ENCODE peak calls at places on chromosomes 3 and 15, in six cellular contexts. Z, Y, D, Q, K and G are unnamed samples.

GRCh38 chr15:94555842-94556516 is 324.6 kb downstream of the MCTP2 start:
- DNase-seq in Y (no peak), D (no peak), K (no peak), Q (no peak), Z (no peak), G (no peak)

GRCh38 chr3:105417538-105418289 is 51.0 kb downstream of the ALCAM start:
- DNase-seq in Y (no peak), D (no peak), Q (no peak), Z (no peak), K (no peak), G (no peak)

GRCh38 chr3:3782469-3782868 is 16.8 kb upstream of the LRRN1 start:
- DNase-seq in Z (no peak), K (no peak), Y (no peak), D (no peak), Q (no peak), G (no peak)

GRCh38 chr3:58102976-58103447 is 94.8 kb downstream of the FLNB start:
- DNase-seq in Q (no peak), Y (no peak), Z (no peak), D (peak; percentile 82), K (no peak), G (no peak)

GRCh38 chr15:31197497-31198414 is 96.2 kb upstream of the TRPM1 start:
- DNase-seq in Q (peak; percentile 60), Y (peak; percentile 47), Z (peak; percentile 59), D (peak; percentile 33), K (peak; percentile 84), G (no peak)

GRCh38 chr3:187360523-187361060 is 7.6 kb upstream of the RTP4 start:
- DNase-seq in K (no peak), D (no peak), Z (no peak), Y (no peak), Q (no peak), G (no peak)

GRCh38 chr15:77187751-77188464 is 117.0 kb upstream of the TSPAN3 start:
- DNase-seq in K (no peak), Q (no peak), Z (peak; percentile 20), Y (peak; percentile 73), D (no peak), G (peak; percentile 38)

GRCh38 chr3:114299421-114299820 is 5.6 kb downstream of the TIGIT start:
- DNase-seq in Y (no peak), D (peak; percentile 40), Z (peak; percentile 6), Q (peak; percentile 57), K (no peak), G (no peak)

GRCh38 chr3:143283432-143284128 is 164.0 kb downstream of the CHST2 start:
- DNase-seq in Y (no peak), K (no peak), Z (peak; percentile 97), D (no peak), Q (no peak), G (no peak)

GRCh38 chr3:15405448-15406050 is 21.8 kb downstream of the METTL6 start:
- DNase-seq in K (no peak), Z (peak; percentile 76), Y (no peak), Q (peak; percentile 51), D (peak; percentile 40), G (peak; percentile 22)
- TF ChIP-seq GABPA in K (no peak), Z (no peak), Y (no peak), Q (no peak), D (no peak), G (no peak)

GRCh38 chr3:50509715-50510114 is 6.3 kb upstream of the CACNA2D2 start:
- DNase-seq in Y (no peak), K (no peak), Q (no peak), D (no peak), Z (no peak), G (no peak)
- TF ChIP-seq CTCF in Y (no peak), K (peak; percentile 27), Q (no peak), D (no peak), Z (no peak), G (no peak)

GRCh38 chr3:177968891-177969290 is 567.3 kb upstream of the KCNMB2 start:
- DNase-seq in Y (no peak), Z (no peak), K (no peak), D (no peak), Q (no peak), G (no peak)
- TF ChIP-seq GABPA in Y (no peak), Z (no peak), K (no peak), D (no peak), Q (no peak), G (no peak)

GRCh38 chr3:9934235-9934621 is 594 bp downstream of the CRELD1 start:
- DNase-seq in D (no peak), Z (peak; percentile 66), K (no peak), Y (no peak), Q (peak; percentile 62), G (peak; percentile 40)
- TF ChIP-seq CTCF in D (no peak), Z (peak; percentile 50), K (peak; percentile 18), Y (peak; percentile 32), Q (peak; percentile 40), G (no peak)

GRCh38 chr15:59764775-59765174 is 75.7 kb upstream of the BNIP2 start:
- DNase-seq in K (no peak), Z (peak; percentile 10), D (no peak), Q (no peak), Y (no peak), G (no peak)
- TF ChIP-seq GABPA in K (no peak), Z (no peak), D (no peak), Q (no peak), Y (no peak), G (no peak)

GRCh38 chr3:137695351-137695750 is 68.8 kb upstream of the SOX14 start:
- DNase-seq in K (no peak), Z (no peak), D (no peak), Y (no peak), Q (no peak), G (no peak)

GRCh38 chr3:137687181-137687880 is 76.8 kb upstream of the SOX14 start:
- DNase-seq in Z (no peak), D (no peak), Q (peak; percentile 38), K (no peak), Y (no peak), G (no peak)

DNA sequence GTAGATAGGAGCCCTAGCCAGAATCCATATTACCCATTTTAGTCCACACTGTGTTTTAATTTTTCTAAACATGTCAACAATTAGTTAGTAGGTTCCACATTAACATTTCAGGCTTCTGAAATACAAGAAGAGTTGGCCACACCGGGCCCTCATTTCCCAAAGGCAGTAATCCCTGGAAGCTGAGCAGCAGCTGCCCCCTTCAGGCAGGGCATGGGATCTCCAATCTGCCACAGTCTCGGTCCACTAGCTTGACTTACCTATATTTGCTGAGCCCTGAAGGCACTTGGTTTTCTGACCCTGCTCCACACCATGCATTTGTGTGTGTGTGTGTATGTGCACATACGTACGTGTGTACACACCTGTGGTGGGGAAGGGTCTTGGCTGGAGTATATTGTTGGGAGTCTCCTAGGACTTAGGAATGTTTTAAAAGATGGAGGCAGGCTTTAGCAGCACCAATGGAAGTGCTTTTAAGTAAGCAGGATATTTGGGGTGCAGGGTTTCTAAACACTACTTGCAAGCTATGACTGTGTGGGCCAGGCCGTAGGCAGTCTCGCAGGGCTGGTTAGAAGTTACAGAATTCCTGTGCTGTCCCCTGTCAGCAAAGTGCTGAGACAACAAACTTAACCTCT is 71.2 kb upstream of the SOX14 start:
- DNase-seq in Z (peak; percentile 27), Q (peak; percentile 38), Y (peak; percentile 3), D (peak; percentile 31), K (peak; percentile 75), G (peak; percentile 8)
- TF ChIP-seq CTCF in Z (peak; percentile 45), Q (no peak), Y (peak; percentile 64), D (peak; percentile 82), K (peak; percentile 96), G (peak; percentile 71)

GRCh38 chr15:81643773-81644172 is 269.8 kb upstream of the TMC3 start:
- DNase-seq in Z (no peak), D (no peak), Q (no peak), Y (no peak), K (no peak), G (no peak)
- TF ChIP-seq GABPA in Z (no peak), D (no peak), Q (no peak), Y (no peak), K (no peak), G (no peak)